ENCODE peak calls at places on chromosomes 16 and 17, in seven cellular contexts. R, X, E, G, Z, K and B are unnamed samples.

GRCh38 chr17:3732171-3732570 is 8.5 kb downstream of the HASPIN start:
- DNase-seq in R (peak; percentile 70), X (no peak), E (no peak), G (no peak), Z (no peak), K (no peak), B (no peak)

GRCh38 chr17:82961366-82962162 is 117.8 kb upstream of the METRNL start:
- DNase-seq in R (peak; percentile 52), X (no peak), E (peak; percentile 19), G (no peak), Z (no peak), K (no peak), B (no peak)

GRCh38 chr17:7586673-7587419 is 3.0 kb downstream of the SOX15 start:
- DNase-seq in R (no peak), X (no peak), E (peak; percentile 67), G (peak; percentile 85), Z (no peak), K (no peak), B (peak; percentile 50)

GRCh38 chr17:12974319-12974661 is 43.5 kb downstream of the ELAC2 start:
- DNase-seq in R (no peak), X (no peak), E (no peak), G (no peak), Z (no peak), K (no peak), B (no peak)

GRCh38 chr17:81954131-81955057 is 6.6 kb downstream of the NOTUM start:
- DNase-seq in R (no peak), X (no peak), E (no peak), G (no peak), Z (no peak), K (no peak), B (no peak)

GRCh38 chr17:73282629-73283028 is 20.9 kb upstream of the CPSF4L start:
- DNase-seq in R (no peak), X (no peak), E (no peak), G (no peak), Z (no peak), K (no peak), B (no peak)

GRCh38 chr17:49193513-49194296 is 16.7 kb downstream of the GNGT2 start:
- DNase-seq in R (peak; percentile 85), X (peak; percentile 33), E (no peak), G (peak; percentile 91), Z (peak; percentile 68), K (peak; percentile 43), B (peak; percentile 61)

GRCh38 chr17:36504156-36504545 is 17.7 kb downstream of the ZNHIT3 start:
- DNase-seq in R (no peak), X (no peak), E (no peak), G (no peak), Z (no peak), K (no peak), B (no peak)

GRCh38 chr16:83403751-83404150 is 404.0 kb upstream of the HSBP1 start:
- DNase-seq in R (no peak), X (no peak), E (no peak), G (no peak), Z (no peak), K (no peak), B (no peak)

GRCh38 chr16:75250089-75250808 is 1.2 kb downstream of the BCAR1 start:
- DNase-seq in R (no peak), X (peak; percentile 79), E (peak; percentile 87), G (peak; percentile 63), Z (no peak), K (peak; percentile 31), B (peak; percentile 34)

GRCh38 chr17:33964344-33964979 is 290.6 kb upstream of the CCL2 start:
- DNase-seq in R (no peak), X (no peak), E (no peak), G (no peak), Z (no peak), K (no peak), B (peak; percentile 33)

GRCh38 chr16:85612801-85613608 is at the start of gene GSE1:
- DNase-seq in R (peak; percentile 96), X (peak; percentile 99), E (peak; percentile 99), G (peak; percentile 94), Z (peak; percentile 94), K (peak; percentile 99), B (peak; percentile 95)

GRCh38 chr16:66472961-66473610 is 46.0 kb downstream of the BEAN1 start:
- DNase-seq in R (peak; percentile 58), X (no peak), E (no peak), G (no peak), Z (no peak), K (no peak), B (no peak)

GRCh38 chr16:3938843-3939624 is 58.5 kb upstream of the CREBBP start:
- DNase-seq in R (peak; percentile 76), X (peak; percentile 36), E (peak; percentile 65), G (peak; percentile 86), Z (peak; percentile 56), K (no peak), B (peak; percentile 42)

GRCh38 chr17:56939869-56940484 is 20.9 kb downstream of the COIL start:
- DNase-seq in R (no peak), X (no peak), E (no peak), G (peak; percentile 80), Z (no peak), K (no peak), B (peak; percentile 83)

GRCh38 chr17:57373756-57374155 is 117.4 kb downstream of the MSI2 start:
- DNase-seq in R (no peak), X (no peak), E (no peak), G (no peak), Z (no peak), K (no peak), B (no peak)

GRCh38 chr17:38724337-38724988 is 5.7 kb upstream of the CISD3 start:
- DNase-seq in R (peak; percentile 91), X (no peak), E (peak; percentile 74), G (no peak), Z (peak; percentile 75), K (no peak), B (no peak)

GRCh38 chr16:76287466-76287865 is 10.3 kb downstream of the CNTNAP4 start:
- DNase-seq in R (no peak), X (no peak), E (no peak), G (no peak), Z (no peak), K (no peak), B (no peak)

GRCh38 chr16:84475643-84476240 is 28.7 kb downstream of the MEAK7 start:
- DNase-seq in R (no peak), X (no peak), E (no peak), G (no peak), Z (no peak), K (no peak), B (no peak)

GRCh38 chr16:30948087-30948955 is 547 bp upstream of the ORAI3 start:
- DNase-seq in R (peak; percentile 97), X (peak; percentile 88), E (peak; percentile 73), G (peak; percentile 87), Z (peak; percentile 97), K (peak; percentile 90), B (peak; percentile 63)

GRCh38 chr17:48639982-48640857 is 14.1 kb upstream of the HOXB9 start:
- DNase-seq in R (peak; percentile 30), X (no peak), E (no peak), G (no peak), Z (no peak), K (no peak), B (no peak)

DNA sequence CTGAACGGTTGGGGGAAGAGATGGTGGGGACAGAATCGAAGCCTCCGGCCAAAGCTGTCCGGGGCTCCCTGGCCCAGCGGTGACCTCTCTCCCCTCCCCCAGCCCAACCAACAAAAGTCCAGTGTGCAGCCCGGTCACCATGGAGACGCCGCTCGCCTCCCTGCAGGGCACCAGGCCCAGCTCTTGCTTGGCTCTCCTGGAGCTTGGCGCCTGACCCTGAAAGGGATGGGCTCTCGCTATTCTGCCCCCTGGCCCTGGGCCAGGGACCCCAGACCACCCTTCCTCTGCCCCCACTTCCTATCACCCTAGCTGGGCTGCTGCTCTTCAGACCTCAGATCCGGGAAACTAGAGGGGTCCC is 1.3 kb downstream of the METRN start:
- DNase-seq in R (no peak), X (peak; percentile 74), E (no peak), G (no peak), Z (peak; percentile 78), K (no peak), B (no peak)
- TF ChIP-seq POLR2A in R (no peak), X (no peak), E (no peak), G (no peak), Z (no peak), K (no peak), B (no peak)

DNA sequence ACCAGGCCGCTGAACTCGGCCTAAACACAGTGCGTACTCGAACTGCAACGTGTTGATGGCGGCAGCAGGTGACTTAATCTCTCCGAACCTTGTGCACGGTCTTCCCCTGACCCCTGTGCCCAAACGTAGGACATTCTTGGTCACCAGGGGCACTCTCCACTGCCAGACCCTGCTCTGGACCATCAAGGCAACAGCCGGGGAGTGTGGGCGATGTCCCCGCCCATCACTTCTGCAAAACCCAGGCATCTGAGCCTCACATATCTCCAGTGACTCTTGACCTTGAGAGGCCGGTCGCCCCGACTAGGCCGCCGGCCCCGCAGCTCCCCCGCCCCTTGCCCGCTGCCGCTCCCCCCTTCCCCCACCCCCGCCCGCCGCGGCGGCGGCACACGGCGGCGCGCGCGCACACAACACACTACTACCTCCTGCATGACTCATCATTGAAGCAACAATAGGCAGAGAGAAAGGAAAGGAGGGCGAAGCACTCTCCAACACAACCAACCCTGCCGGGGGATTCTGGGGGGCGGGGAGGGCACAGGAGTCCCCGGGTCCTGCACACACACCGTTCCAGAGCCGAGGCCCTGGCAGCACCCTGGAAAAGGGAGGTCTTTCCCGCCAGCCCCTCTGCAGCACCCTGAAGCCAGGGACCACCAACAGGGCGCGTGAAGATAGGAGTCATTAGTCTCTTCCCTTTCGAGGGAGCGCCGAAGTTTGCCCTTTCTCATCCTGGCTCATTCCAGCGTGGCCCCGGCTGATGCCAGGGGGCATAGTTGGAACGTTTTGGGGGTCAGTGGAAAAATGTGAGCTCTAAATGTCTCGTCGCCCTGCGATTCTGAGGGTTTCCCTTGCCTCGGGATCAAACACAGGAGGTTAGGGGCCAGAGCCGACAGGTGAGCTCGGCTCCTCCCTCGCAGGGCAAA is 1.9 kb downstream of the MNT start:
- DNase-seq in R (peak; percentile 86), X (peak; percentile 51), E (peak; percentile 79), G (peak; percentile 75), Z (peak; percentile 74), K (peak; percentile 61), B (peak; percentile 72)
- TF ChIP-seq POLR2A in R (peak; percentile 39), X (no peak), E (peak; percentile 75), G (no peak), Z (peak; percentile 75), K (peak; percentile 10), B (no peak)

GRCh38 chr16:73921295-73921694 is 375.3 kb upstream of the PSMD7 start:
- DNase-seq in R (no peak), X (no peak), E (no peak), G (no peak), Z (no peak), K (no peak), B (no peak)
- TF ChIP-seq POLR2A in R (no peak), X (no peak), E (no peak), G (no peak), Z (no peak), K (no peak), B (no peak)

DNA sequence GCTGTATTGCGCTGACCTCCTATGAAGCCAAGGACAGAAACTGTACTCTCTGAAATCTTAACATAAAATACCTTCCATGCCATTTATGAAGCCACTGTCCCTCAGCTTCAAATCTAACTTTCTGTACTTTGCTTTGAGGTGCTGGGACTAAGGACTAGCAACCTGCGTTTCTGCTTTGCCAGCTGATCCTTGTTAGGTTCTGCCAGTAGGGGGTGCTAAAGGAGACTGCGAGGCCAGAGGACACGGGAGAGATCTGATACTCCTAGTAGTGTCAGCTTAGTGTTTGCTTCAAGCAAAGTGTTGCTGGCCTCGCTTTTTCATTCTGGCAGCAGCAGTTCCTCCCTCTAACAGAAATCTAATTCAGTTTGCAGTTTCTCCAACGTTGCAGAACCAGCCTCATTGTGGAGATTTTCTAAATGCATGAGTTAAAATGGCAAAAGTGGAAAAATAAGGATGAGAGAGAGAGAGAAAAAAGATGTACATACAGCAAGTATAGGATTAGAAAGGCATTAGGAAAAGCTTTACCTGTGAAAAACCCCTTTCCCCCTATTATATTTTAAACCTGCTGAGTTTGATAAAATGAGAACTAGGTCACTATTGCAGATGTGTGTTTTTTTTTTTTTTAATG is 297.5 kb downstream of the CA10 start:
- DNase-seq in R (no peak), X (peak; percentile 39), E (no peak), G (peak; percentile 7), Z (peak; percentile 43), K (peak; percentile 47), B (peak; percentile 24)
- TF ChIP-seq POLR2A in R (no peak), X (no peak), E (no peak), G (no peak), Z (no peak), K (no peak), B (no peak)